ENCODE peak calls at places on chromosomes 11 and 22, in nine cellular contexts. One of them, this sample, is unnamed.

GRCh38 chr11:68461284-68461861 is 821 bp downstream of the PPP6R3 start:
- DNase-seq in mucosa of gallbladder: no peak
- DNase-seq in AG09319: no peak
- DNase-seq in stimulated activated CD8-positive, alpha-beta memory T cell treated with anti-CD3 and anti-CD28 coated beads, Interleukin-2, amount 100 ng/mL, for 1 hour: no peak
- DNase-seq in NCI-H1105 treated with DMSO at 0.1 percent for 48 hours: peak
- DNase-seq in ACHN: peak
- DNase-seq in dermis blood vessel endothelial cell: peak
- DNase-seq in iPS-NIHi11: peak
- DNase-seq in kidney tubule cell: peak
- DNase-seq in this sample: no peak

GRCh38 chr11:62542750-62543567 is 3.6 kb downstream of the AHNAK start:
- DNase-seq in mucosa of gallbladder: peak
- DNase-seq in AG09319: peak
- DNase-seq in stimulated activated CD8-positive, alpha-beta memory T cell treated with anti-CD3 and anti-CD28 coated beads, Interleukin-2, amount 100 ng/mL, for 1 hour: no peak
- DNase-seq in NCI-H1105 treated with DMSO at 0.1 percent for 48 hours: peak
- DNase-seq in ACHN: peak
- DNase-seq in dermis blood vessel endothelial cell: peak
- DNase-seq in iPS-NIHi11: peak
- DNase-seq in kidney tubule cell: peak
- DNase-seq in this sample: no peak

GRCh38 chr11:76977791-76978190 is 56.4 kb upstream of the B3GNT6 start:
- DNase-seq in mucosa of gallbladder: no peak
- DNase-seq in AG09319: no peak
- DNase-seq in stimulated activated CD8-positive, alpha-beta memory T cell treated with anti-CD3 and anti-CD28 coated beads, Interleukin-2, amount 100 ng/mL, for 1 hour: no peak
- DNase-seq in NCI-H1105 treated with DMSO at 0.1 percent for 48 hours: no peak
- DNase-seq in ACHN: no peak
- DNase-seq in dermis blood vessel endothelial cell: no peak
- DNase-seq in iPS-NIHi11: no peak
- DNase-seq in kidney tubule cell: no peak
- DNase-seq in this sample: no peak

GRCh38 chr11:118703563-118704106 is 24.2 kb upstream of the TREH start:
- DNase-seq in mucosa of gallbladder: peak
- DNase-seq in AG09319: no peak
- DNase-seq in stimulated activated CD8-positive, alpha-beta memory T cell treated with anti-CD3 and anti-CD28 coated beads, Interleukin-2, amount 100 ng/mL, for 1 hour: no peak
- DNase-seq in NCI-H1105 treated with DMSO at 0.1 percent for 48 hours: no peak
- DNase-seq in ACHN: no peak
- DNase-seq in dermis blood vessel endothelial cell: no peak
- DNase-seq in iPS-NIHi11: no peak
- DNase-seq in kidney tubule cell: no peak
- DNase-seq in this sample: no peak

GRCh38 chr11:19714387-19715363 is 2.0 kb downstream of the NAV2 start:
- DNase-seq in mucosa of gallbladder: no peak
- DNase-seq in AG09319: no peak
- DNase-seq in stimulated activated CD8-positive, alpha-beta memory T cell treated with anti-CD3 and anti-CD28 coated beads, Interleukin-2, amount 100 ng/mL, for 1 hour: no peak
- DNase-seq in NCI-H1105 treated with DMSO at 0.1 percent for 48 hours: peak
- DNase-seq in ACHN: peak
- DNase-seq in dermis blood vessel endothelial cell: peak
- DNase-seq in iPS-NIHi11: no peak
- DNase-seq in kidney tubule cell: peak
- DNase-seq in this sample: no peak

GRCh38 chr11:43384393-43384792 is 25.7 kb downstream of the TTC17 start:
- DNase-seq in mucosa of gallbladder: no peak
- DNase-seq in AG09319: no peak
- DNase-seq in stimulated activated CD8-positive, alpha-beta memory T cell treated with anti-CD3 and anti-CD28 coated beads, Interleukin-2, amount 100 ng/mL, for 1 hour: no peak
- DNase-seq in NCI-H1105 treated with DMSO at 0.1 percent for 48 hours: no peak
- DNase-seq in ACHN: no peak
- DNase-seq in dermis blood vessel endothelial cell: no peak
- DNase-seq in iPS-NIHi11: no peak
- DNase-seq in kidney tubule cell: no peak
- DNase-seq in this sample: no peak

GRCh38 chr22:41976070-41976901 is 7.0 kb downstream of the SEPTIN3 start:
- DNase-seq in mucosa of gallbladder: peak
- DNase-seq in AG09319: no peak
- DNase-seq in stimulated activated CD8-positive, alpha-beta memory T cell treated with anti-CD3 and anti-CD28 coated beads, Interleukin-2, amount 100 ng/mL, for 1 hour: no peak
- DNase-seq in NCI-H1105 treated with DMSO at 0.1 percent for 48 hours: peak
- DNase-seq in ACHN: no peak
- DNase-seq in dermis blood vessel endothelial cell: no peak
- DNase-seq in iPS-NIHi11: peak
- DNase-seq in kidney tubule cell: no peak
- DNase-seq in this sample: no peak

GRCh38 chr22:20111045-20111688 is 4.7 kb upstream of the RANBP1 start:
- DNase-seq in mucosa of gallbladder: no peak
- DNase-seq in AG09319: no peak
- DNase-seq in stimulated activated CD8-positive, alpha-beta memory T cell treated with anti-CD3 and anti-CD28 coated beads, Interleukin-2, amount 100 ng/mL, for 1 hour: no peak
- DNase-seq in NCI-H1105 treated with DMSO at 0.1 percent for 48 hours: peak
- DNase-seq in ACHN: peak
- DNase-seq in dermis blood vessel endothelial cell: peak
- DNase-seq in iPS-NIHi11: peak
- DNase-seq in kidney tubule cell: peak
- DNase-seq in this sample: no peak

GRCh38 chr22:49574205-49574604 is 253.5 kb downstream of the BRD1 start:
- DNase-seq in mucosa of gallbladder: no peak
- DNase-seq in AG09319: no peak
- DNase-seq in stimulated activated CD8-positive, alpha-beta memory T cell treated with anti-CD3 and anti-CD28 coated beads, Interleukin-2, amount 100 ng/mL, for 1 hour: no peak
- DNase-seq in NCI-H1105 treated with DMSO at 0.1 percent for 48 hours: no peak
- DNase-seq in ACHN: no peak
- DNase-seq in dermis blood vessel endothelial cell: no peak
- DNase-seq in iPS-NIHi11: no peak
- DNase-seq in kidney tubule cell: no peak
- DNase-seq in this sample: no peak

GRCh38 chr22:27986459-27986858 is 67.4 kb upstream of the PITPNB start:
- DNase-seq in mucosa of gallbladder: no peak
- DNase-seq in AG09319: no peak
- DNase-seq in stimulated activated CD8-positive, alpha-beta memory T cell treated with anti-CD3 and anti-CD28 coated beads, Interleukin-2, amount 100 ng/mL, for 1 hour: no peak
- DNase-seq in NCI-H1105 treated with DMSO at 0.1 percent for 48 hours: no peak
- DNase-seq in ACHN: no peak
- DNase-seq in dermis blood vessel endothelial cell: no peak
- DNase-seq in iPS-NIHi11: no peak
- DNase-seq in kidney tubule cell: no peak
- DNase-seq in this sample: no peak

GRCh38 chr22:50311606-50312351 is 4.3 kb upstream of the PLXNB2 start:
- DNase-seq in mucosa of gallbladder: no peak
- DNase-seq in AG09319: no peak
- DNase-seq in stimulated activated CD8-positive, alpha-beta memory T cell treated with anti-CD3 and anti-CD28 coated beads, Interleukin-2, amount 100 ng/mL, for 1 hour: no peak
- DNase-seq in NCI-H1105 treated with DMSO at 0.1 percent for 48 hours: no peak
- DNase-seq in ACHN: no peak
- DNase-seq in dermis blood vessel endothelial cell: no peak
- DNase-seq in iPS-NIHi11: no peak
- DNase-seq in kidney tubule cell: no peak
- DNase-seq in this sample: no peak

GRCh38 chr11:57097149-57097548 is 84.6 kb upstream of the LRRC55 start:
- DNase-seq in mucosa of gallbladder: no peak
- DNase-seq in AG09319: no peak
- DNase-seq in stimulated activated CD8-positive, alpha-beta memory T cell treated with anti-CD3 and anti-CD28 coated beads, Interleukin-2, amount 100 ng/mL, for 1 hour: no peak
- DNase-seq in NCI-H1105 treated with DMSO at 0.1 percent for 48 hours: no peak
- DNase-seq in ACHN: no peak
- DNase-seq in dermis blood vessel endothelial cell: no peak
- DNase-seq in iPS-NIHi11: no peak
- DNase-seq in kidney tubule cell: no peak
- DNase-seq in this sample: no peak

GRCh38 chr22:32204211-32204855 is 540 bp downstream of the RFPL2 start:
- DNase-seq in mucosa of gallbladder: peak
- DNase-seq in AG09319: no peak
- DNase-seq in stimulated activated CD8-positive, alpha-beta memory T cell treated with anti-CD3 and anti-CD28 coated beads, Interleukin-2, amount 100 ng/mL, for 1 hour: no peak
- DNase-seq in NCI-H1105 treated with DMSO at 0.1 percent for 48 hours: peak
- DNase-seq in ACHN: no peak
- DNase-seq in dermis blood vessel endothelial cell: no peak
- DNase-seq in iPS-NIHi11: peak
- DNase-seq in kidney tubule cell: peak
- DNase-seq in this sample: no peak

GRCh38 chr11:6812391-6813005 is 13.0 kb upstream of the OR6A2 start:
- DNase-seq in mucosa of gallbladder: no peak
- DNase-seq in AG09319: no peak
- DNase-seq in stimulated activated CD8-positive, alpha-beta memory T cell treated with anti-CD3 and anti-CD28 coated beads, Interleukin-2, amount 100 ng/mL, for 1 hour: no peak
- DNase-seq in NCI-H1105 treated with DMSO at 0.1 percent for 48 hours: peak
- DNase-seq in ACHN: peak
- DNase-seq in dermis blood vessel endothelial cell: peak
- DNase-seq in iPS-NIHi11: peak
- DNase-seq in kidney tubule cell: peak
- DNase-seq in this sample: no peak

GRCh38 chr11:64233913-64234839 is at the start of gene VEGFB:
- DNase-seq in mucosa of gallbladder: peak
- DNase-seq in AG09319: no peak
- DNase-seq in stimulated activated CD8-positive, alpha-beta memory T cell treated with anti-CD3 and anti-CD28 coated beads, Interleukin-2, amount 100 ng/mL, for 1 hour: no peak
- DNase-seq in NCI-H1105 treated with DMSO at 0.1 percent for 48 hours: peak
- DNase-seq in ACHN: peak
- DNase-seq in dermis blood vessel endothelial cell: peak
- DNase-seq in iPS-NIHi11: peak
- DNase-seq in kidney tubule cell: peak
- DNase-seq in this sample: no peak

This sample was measured in esophagus squamous epithelium.